ENCODE peak calls at places on chromosome 19, in four cellular contexts. D, I, V and E are unnamed samples.

GRCh38 chr19:43444531-43445340 is 20.7 kb downstream of the LYPD3 start:
- DNase-seq in I (no peak), D (no peak), V (no peak), E (no peak)

GRCh38 chr19:49491030-49491803 is 3.8 kb downstream of the RPL13A start:
- DNase-seq in V (no peak), I (no peak), D (no peak), E (no peak)

GRCh38 chr19:13155472-13156284 is 5.5 kb downstream of the IER2 start:
- DNase-seq in D (peak), V (peak), I (peak), E (no peak)

GRCh38 chr19:41928221-41928683 is at the start of gene ERFL:
- DNase-seq in D (no peak), I (no peak), V (no peak), E (no peak)

GRCh38 chr19:58385313-58386165 is 1.5 kb upstream of the RPS5 start:
- DNase-seq in I (peak), V (no peak), D (no peak), E (no peak)

GRCh38 chr19:310141-310651 is 19.0 kb upstream of the PLPP2 start:
- DNase-seq in I (no peak), V (no peak), D (no peak), E (no peak)

GRCh38 chr19:40280608-40281221 is 4.4 kb downstream of the AKT2 start:
- DNase-seq in V (peak), D (peak), I (no peak), E (no peak)

GRCh38 chr19:54532528-54532927 is 29.9 kb downstream of the LAIR2 start:
- DNase-seq in I (no peak), D (no peak), V (no peak), E (no peak)

GRCh38 chr19:55801416-55801815 is 30.4 kb downstream of the NLRP11 start:
- DNase-seq in I (no peak), V (no peak), D (no peak), E (no peak)

GRCh38 chr19:51020988-51021651 is 1.6 kb upstream of the KLK10 start:
- DNase-seq in I (no peak), V (no peak), D (peak), E (no peak)

GRCh38 chr19:43694553-43694952 is 21.3 kb upstream of the IRGC start:
- DNase-seq in V (no peak), D (no peak), I (no peak), E (no peak)

GRCh38 chr19:19627716-19628498 is at the start of gene LPAR2:
- DNase-seq in V (no peak), I (peak), D (peak), E (no peak)

GRCh38 chr19:12670159-12670928 is 3.7 kb downstream of the WDR83 start:
- DNase-seq in D (no peak), V (no peak), I (no peak), E (no peak)

GRCh38 chr19:43675269-43675879 is 5.4 kb upstream of the PLAUR start:
- DNase-seq in D (peak), V (no peak), I (no peak), E (no peak)

GRCh38 chr19:35114656-35115537 is 726 bp upstream of the FXYD3 start:
- DNase-seq in V (peak), I (peak), D (peak), E (no peak)

GRCh38 chr19:2033115-2033824 is 17.8 kb upstream of the BTBD2 start:
- DNase-seq in D (no peak), I (no peak), V (no peak), E (no peak)

GRCh38 chr19:4970558-4971423 is 1.9 kb downstream of the KDM4B start:
- DNase-seq in V (peak), D (no peak), I (no peak), E (no peak)